ENCODE peak calls at places on chromosome 1, in six cellular contexts. One of them, this sample, is unnamed.

GRCh38 chr1:9865745-9866144 is 42.0 kb upstream of the CLSTN1 start:
- DNase-seq in neuronal stem cell: no peak
- DNase-seq in mesenchymal stem cell: no peak
- DNase-seq in trophoblast cell: no peak
- DNase-seq in H1: no peak
- DNase-seq in H9: no peak
- DNase-seq in this sample: no peak

GRCh38 chr1:167775178-167775577 is 53.4 kb downstream of the MPZL1 start:
- DNase-seq in trophoblast cell: no peak
- DNase-seq in H9: no peak
- DNase-seq in neuronal stem cell: no peak
- DNase-seq in H1: no peak
- DNase-seq in mesenchymal stem cell: peak
- DNase-seq in this sample: peak

GRCh38 chr1:63746129-63746864 is 27.5 kb upstream of the ROR1 start:
- DNase-seq in trophoblast cell: no peak
- DNase-seq in mesenchymal stem cell: peak
- DNase-seq in H9: peak
- DNase-seq in neuronal stem cell: no peak
- DNase-seq in H1: peak
- DNase-seq in this sample: peak

GRCh38 chr1:32071758-32072621 is 749 bp upstream of the TMEM39B start:
- DNase-seq in trophoblast cell: no peak
- DNase-seq in neuronal stem cell: no peak
- DNase-seq in H9: no peak
- DNase-seq in H1: no peak
- DNase-seq in mesenchymal stem cell: peak
- DNase-seq in this sample: peak

GRCh38 chr1:17719874-17720273 is 35.3 kb upstream of the ACTL8 start:
- DNase-seq in neuronal stem cell: no peak
- DNase-seq in H9: no peak
- DNase-seq in mesenchymal stem cell: peak
- DNase-seq in H1: no peak
- DNase-seq in trophoblast cell: no peak
- DNase-seq in this sample: peak

GRCh38 chr1:201358596-201358995 is 18.9 kb downstream of the TNNT2 start:
- DNase-seq in H9: no peak
- DNase-seq in mesenchymal stem cell: no peak
- DNase-seq in H1: no peak
- DNase-seq in trophoblast cell: no peak
- DNase-seq in neuronal stem cell: no peak
- DNase-seq in this sample: peak

GRCh38 chr1:201309420-201309819 is 26.1 kb downstream of the PKP1 start:
- DNase-seq in neuronal stem cell: peak
- DNase-seq in trophoblast cell: peak
- DNase-seq in H9: peak
- DNase-seq in H1: peak
- DNase-seq in mesenchymal stem cell: peak
- DNase-seq in this sample: peak

GRCh38 chr1:203422656-203423055 is 53.0 kb upstream of the PRELP start:
- DNase-seq in H1: no peak
- DNase-seq in trophoblast cell: no peak
- DNase-seq in H9: no peak
- DNase-seq in neuronal stem cell: no peak
- DNase-seq in mesenchymal stem cell: no peak
- DNase-seq in this sample: no peak

GRCh38 chr1:59752556-59753412 is 62.0 kb upstream of the HOOK1 start:
- DNase-seq in H9: no peak
- DNase-seq in H1: no peak
- DNase-seq in neuronal stem cell: no peak
- DNase-seq in mesenchymal stem cell: no peak
- DNase-seq in trophoblast cell: no peak
- DNase-seq in this sample: no peak

GRCh38 chr1:43812579-43812978 is 105.2 kb downstream of the ST3GAL3 start:
- DNase-seq in mesenchymal stem cell: no peak
- DNase-seq in H1: no peak
- DNase-seq in neuronal stem cell: no peak
- DNase-seq in H9: no peak
- DNase-seq in trophoblast cell: no peak
- DNase-seq in this sample: no peak

GRCh38 chr1:170410391-170411146 is 121.4 kb upstream of the GORAB start:
- DNase-seq in trophoblast cell: peak
- DNase-seq in neuronal stem cell: no peak
- DNase-seq in mesenchymal stem cell: peak
- DNase-seq in H9: no peak
- DNase-seq in H1: no peak
- DNase-seq in this sample: peak

GRCh38 chr1:110216844-110217444 is 6.8 kb downstream of the KCNC4 start:
- DNase-seq in H1: no peak
- DNase-seq in trophoblast cell: no peak
- DNase-seq in H9: no peak
- DNase-seq in mesenchymal stem cell: no peak
- DNase-seq in neuronal stem cell: no peak
- DNase-seq in this sample: no peak

GRCh38 chr1:21635138-21635535 is 34.0 kb downstream of the RAP1GAP start:
- DNase-seq in mesenchymal stem cell: no peak
- DNase-seq in H1: no peak
- DNase-seq in H9: no peak
- DNase-seq in trophoblast cell: no peak
- DNase-seq in neuronal stem cell: no peak
- DNase-seq in this sample: no peak

GRCh38 chr1:236795757-236796719 is 946 bp downstream of the MTR start:
- DNase-seq in neuronal stem cell: no peak
- DNase-seq in H9: no peak
- DNase-seq in mesenchymal stem cell: peak
- DNase-seq in H1: no peak
- DNase-seq in trophoblast cell: peak
- DNase-seq in this sample: peak

GRCh38 chr1:107138166-107138565 is 2.7 kb upstream of the NTNG1 start:
- DNase-seq in mesenchymal stem cell: no peak
- DNase-seq in H1: no peak
- DNase-seq in H9: no peak
- DNase-seq in trophoblast cell: peak
- DNase-seq in neuronal stem cell: no peak
- DNase-seq in this sample: no peak

GRCh38 chr1:56324504-56324903 is 254.9 kb downstream of the PLPP3 start:
- DNase-seq in H9: no peak
- DNase-seq in H1: no peak
- DNase-seq in mesenchymal stem cell: no peak
- DNase-seq in neuronal stem cell: no peak
- DNase-seq in trophoblast cell: no peak
- DNase-seq in this sample: no peak
- H4K91ac ChIP-seq in H9: no peak
- H4K91ac ChIP-seq in H1: no peak
- H4K91ac ChIP-seq in mesenchymal stem cell: no peak
- H4K91ac ChIP-seq in neuronal stem cell: no peak
- H4K91ac ChIP-seq in trophoblast cell: no peak
- H4K91ac ChIP-seq in this sample: no peak

GRCh38 chr1:82848043-82848442 is 1047.3 kb downstream of the ADGRL2 start:
- DNase-seq in trophoblast cell: no peak
- DNase-seq in neuronal stem cell: no peak
- DNase-seq in H1: no peak
- DNase-seq in H9: no peak
- DNase-seq in mesenchymal stem cell: no peak
- DNase-seq in this sample: no peak
- H4K91ac ChIP-seq in trophoblast cell: no peak
- H4K91ac ChIP-seq in neuronal stem cell: no peak
- H4K91ac ChIP-seq in H1: no peak
- H4K91ac ChIP-seq in H9: no peak
- H4K91ac ChIP-seq in mesenchymal stem cell: no peak
- H4K91ac ChIP-seq in this sample: no peak

GRCh38 chr1:24438423-24438901 is 22.9 kb downstream of the NIPAL3 start:
- DNase-seq in mesenchymal stem cell: peak
- DNase-seq in H1: no peak
- DNase-seq in H9: peak
- DNase-seq in neuronal stem cell: no peak
- DNase-seq in trophoblast cell: no peak
- DNase-seq in this sample: no peak

GRCh38 chr1:24441480-24441879 is 25.9 kb downstream of the NIPAL3 start:
- DNase-seq in mesenchymal stem cell: no peak
- DNase-seq in trophoblast cell: no peak
- DNase-seq in H9: no peak
- DNase-seq in H1: no peak
- DNase-seq in neuronal stem cell: no peak
- DNase-seq in this sample: no peak

GRCh38 chr1:24441996-24442668 is 26.5 kb downstream of the NIPAL3 start:
- DNase-seq in mesenchymal stem cell: no peak
- DNase-seq in trophoblast cell: no peak
- DNase-seq in neuronal stem cell: no peak
- DNase-seq in H9: no peak
- DNase-seq in H1: no peak
- DNase-seq in this sample: no peak

GRCh38 chr1:24435782-24436365 is 20.3 kb downstream of the NIPAL3 start:
- DNase-seq in H1: no peak
- DNase-seq in mesenchymal stem cell: no peak
- DNase-seq in H9: no peak
- DNase-seq in trophoblast cell: no peak
- DNase-seq in neuronal stem cell: no peak
- DNase-seq in this sample: no peak

DNA sequence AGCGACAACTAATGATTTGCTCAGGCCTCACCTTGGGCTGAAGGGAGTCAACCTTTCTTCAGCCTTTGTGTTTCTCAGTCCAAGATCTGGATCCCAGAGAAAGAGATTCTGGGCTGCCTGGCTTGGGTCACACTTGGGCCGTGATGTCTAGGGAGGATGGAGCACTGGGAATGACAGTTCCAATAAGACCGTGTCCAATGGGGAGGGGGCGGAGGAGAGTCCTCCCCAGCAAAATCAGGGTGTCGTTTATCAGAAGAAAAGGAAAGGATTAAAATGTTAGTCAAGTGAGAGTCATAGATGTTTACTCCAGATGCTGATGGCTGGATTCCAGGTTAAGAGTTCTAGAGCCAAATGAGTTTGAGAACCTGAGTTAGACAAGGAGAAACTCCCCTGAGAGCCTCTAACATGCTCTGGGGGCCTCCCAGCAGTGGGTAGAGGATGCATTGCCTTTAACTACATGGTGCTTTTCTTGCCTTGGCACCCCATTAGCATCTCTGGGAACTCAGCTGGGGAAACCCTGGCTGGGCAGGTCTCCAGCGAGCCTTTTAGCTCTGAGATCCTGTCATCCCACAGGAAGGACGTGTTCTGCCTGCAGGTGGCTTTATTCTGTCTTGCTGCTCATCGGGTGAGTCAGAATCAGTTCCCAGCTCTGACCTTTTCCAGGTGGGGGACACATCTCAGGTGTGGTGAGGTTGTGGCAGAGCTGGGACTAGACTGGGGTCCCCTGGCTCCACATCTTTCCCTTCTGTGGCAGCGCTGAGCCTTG is 22.2 kb downstream of the NIPAL3 start:
- DNase-seq in neuronal stem cell: no peak
- DNase-seq in H1: no peak
- DNase-seq in trophoblast cell: no peak
- DNase-seq in H9: peak
- DNase-seq in mesenchymal stem cell: no peak
- DNase-seq in this sample: peak
- H4K91ac ChIP-seq in neuronal stem cell: no peak
- H4K91ac ChIP-seq in H1: no peak
- H4K91ac ChIP-seq in trophoblast cell: no peak
- H4K91ac ChIP-seq in H9: no peak
- H4K91ac ChIP-seq in mesenchymal stem cell: no peak
- H4K91ac ChIP-seq in this sample: no peak

GRCh38 chr1:25079048-25079447 is 149.0 kb upstream of the RUNX3 start:
- DNase-seq in H9: no peak
- DNase-seq in neuronal stem cell: no peak
- DNase-seq in mesenchymal stem cell: no peak
- DNase-seq in H1: no peak
- DNase-seq in trophoblast cell: no peak
- DNase-seq in this sample: no peak

GRCh38 chr1:25082216-25082899 is 149.9 kb downstream of the SYF2 start:
- DNase-seq in H9: no peak
- DNase-seq in trophoblast cell: no peak
- DNase-seq in mesenchymal stem cell: no peak
- DNase-seq in H1: no peak
- DNase-seq in neuronal stem cell: no peak
- DNase-seq in this sample: peak

GRCh38 chr1:25081496-25081895 is 150.8 kb downstream of the SYF2 start:
- DNase-seq in H1: no peak
- DNase-seq in H9: no peak
- DNase-seq in mesenchymal stem cell: no peak
- DNase-seq in trophoblast cell: no peak
- DNase-seq in neuronal stem cell: no peak
- DNase-seq in this sample: no peak

GRCh38 chr1:25082995-25083394 is 149.3 kb downstream of the SYF2 start:
- DNase-seq in H1: no peak
- DNase-seq in H9: no peak
- DNase-seq in mesenchymal stem cell: no peak
- DNase-seq in neuronal stem cell: no peak
- DNase-seq in trophoblast cell: no peak
- DNase-seq in this sample: no peak

GRCh38 chr1:25080294-25081209 is 150.5 kb upstream of the RUNX3 start:
- DNase-seq in H9: no peak
- DNase-seq in mesenchymal stem cell: peak
- DNase-seq in trophoblast cell: peak
- DNase-seq in H1: no peak
- DNase-seq in neuronal stem cell: no peak
- DNase-seq in this sample: peak
- H4K91ac ChIP-seq in H9: no peak
- H4K91ac ChIP-seq in mesenchymal stem cell: no peak
- H4K91ac ChIP-seq in trophoblast cell: no peak
- H4K91ac ChIP-seq in H1: no peak
- H4K91ac ChIP-seq in neuronal stem cell: no peak
- H4K91ac ChIP-seq in this sample: no peak

This sample was measured in IMR-90.